ENCODE peak calls at places on chromosomes 3 and 15, in ten cellular contexts. J, H, C, P, F, X, N, W, Z and I are unnamed samples.

GRCh38 chr15:63210151-63211051 is 21.0 kb downstream of the RAB8B start:
- DNase-seq in J (peak), H (no peak), C (no peak), P (no peak), F (no peak), X (no peak), N (no peak), W (no peak), Z (no peak), I (no peak)

GRCh38 chr3:110243081-110243480 is 828.5 kb upstream of the NECTIN3 start:
- DNase-seq in J (peak), H (no peak), C (no peak), P (no peak), F (no peak), X (no peak), N (no peak), W (no peak), Z (peak), I (no peak)

GRCh38 chr3:135456182-135456790 is 509.2 kb upstream of the PPP2R3A start:
- DNase-seq in J (no peak), H (no peak), C (peak), P (no peak), F (no peak), X (no peak), N (no peak), W (no peak), Z (no peak), I (no peak)

GRCh38 chr15:90637693-90638092 is 79.5 kb upstream of the BLM start:
- DNase-seq in J (no peak), H (no peak), C (no peak), P (no peak), F (no peak), X (no peak), N (no peak), W (no peak), Z (no peak), I (no peak)

GRCh38 chr3:141659821-141660597 is 78.1 kb upstream of the RNF7 start:
- DNase-seq in J (peak), H (peak), C (peak), P (peak), F (peak), X (no peak), N (peak), W (peak), Z (peak), I (no peak)

GRCh38 chr3:111338059-111338698 is 203.8 kb upstream of the CD96 start:
- DNase-seq in J (peak), H (no peak), C (peak), P (peak), F (peak), X (peak), N (no peak), W (no peak), Z (peak), I (no peak)

GRCh38 chr3:148930785-148931184 is 60.6 kb upstream of the GYG1 start:
- DNase-seq in J (no peak), H (no peak), C (no peak), P (no peak), F (no peak), X (no peak), N (no peak), W (no peak), Z (peak), I (no peak)

GRCh38 chr15:31367021-31367729 is 40.5 kb downstream of the KLF13 start:
- DNase-seq in J (no peak), H (no peak), C (no peak), P (no peak), F (peak), X (no peak), N (peak), W (no peak), Z (no peak), I (no peak)

GRCh38 chr3:101852315-101852714 is 3.0 kb downstream of the NFKBIZ start:
- DNase-seq in J (no peak), H (no peak), C (no peak), P (no peak), F (no peak), X (no peak), N (no peak), W (no peak), Z (no peak), I (no peak)

GRCh38 chr3:79167651-79168416 is 600.0 kb downstream of the ROBO1 start:
- DNase-seq in J (peak), H (no peak), C (no peak), P (no peak), F (peak), X (no peak), N (no peak), W (no peak), Z (peak), I (no peak)

GRCh38 chr15:52143862-52144261 is 31.3 kb upstream of the BCL2L10 start:
- DNase-seq in J (peak), H (no peak), C (no peak), P (no peak), F (no peak), X (no peak), N (no peak), W (no peak), Z (peak), I (no peak)

GRCh38 chr3:56154297-56154696 is 314.0 kb downstream of the ERC2 start:
- DNase-seq in J (peak), H (no peak), C (no peak), P (no peak), F (no peak), X (no peak), N (no peak), W (no peak), Z (peak), I (no peak)

GRCh38 chr15:27827336-27827735 is 271.8 kb downstream of the OCA2 start:
- DNase-seq in J (no peak), H (no peak), C (no peak), P (no peak), F (no peak), X (no peak), N (no peak), W (no peak), Z (peak), I (no peak)

GRCh38 chr3:134611516-134611915 is 39.3 kb downstream of the KY start:
- DNase-seq in J (no peak), H (no peak), C (no peak), P (no peak), F (no peak), X (no peak), N (no peak), W (no peak), Z (no peak), I (no peak)

GRCh38 chr3:18891641-18892040 is 256.7 kb upstream of the KCNH8 start:
- DNase-seq in J (no peak), H (no peak), C (no peak), P (no peak), F (no peak), X (no peak), N (no peak), W (no peak), Z (no peak), I (no peak)

GRCh38 chr3:83523470-83524073 is 1435.2 kb upstream of the CADM2 start:
- DNase-seq in J (peak), H (no peak), C (peak), P (peak), F (peak), X (no peak), N (no peak), W (no peak), Z (peak), I (no peak)

GRCh38 chr3:101873619-101874018 is 24.3 kb downstream of the NFKBIZ start:
- DNase-seq in J (peak), H (no peak), C (no peak), P (no peak), F (no peak), X (no peak), N (no peak), W (no peak), Z (peak), I (no peak)

GRCh38 chr3:134567605-134568004 is 81.7 kb downstream of the CEP63 start:
- DNase-seq in J (no peak), H (no peak), C (no peak), P (no peak), F (no peak), X (no peak), N (no peak), W (no peak), Z (no peak), I (no peak)

GRCh38 chr15:44810237-44810636 is 73.9 kb downstream of the TRIM69 start:
- DNase-seq in J (no peak), H (no peak), C (no peak), P (no peak), F (no peak), X (no peak), N (no peak), W (no peak), Z (no peak), I (no peak)

GRCh38 chr3:12049675-12050074 is 45.5 kb downstream of the SYN2 start:
- DNase-seq in J (peak), H (no peak), C (no peak), P (no peak), F (no peak), X (no peak), N (no peak), W (no peak), Z (peak), I (no peak)

GRCh38 chr3:66335671-66336070 is 114.9 kb downstream of the SLC25A26 start:
- DNase-seq in J (no peak), H (no peak), C (no peak), P (no peak), F (no peak), X (no peak), N (no peak), W (no peak), Z (no peak), I (no peak)

GRCh38 chr3:25441234-25441856 is 13.3 kb downstream of the RARB start:
- DNase-seq in J (no peak), H (no peak), C (peak), P (peak), F (no peak), X (peak), N (no peak), W (no peak), Z (no peak), I (no peak)

GRCh38 chr15:68725736-68726135 is 95.0 kb downstream of the ANP32A start:
- DNase-seq in J (peak), H (peak), C (no peak), P (no peak), F (peak), X (no peak), N (peak), W (peak), Z (no peak), I (no peak)

GRCh38 chr3:38111696-38112377 is 25.1 kb downstream of the ACAA1 start:
- DNase-seq in J (no peak), H (peak), C (no peak), P (no peak), F (no peak), X (no peak), N (peak), W (no peak), Z (no peak), I (peak)

GRCh38 chr3:57544181-57545125 is at the start of gene DNAH12:
- DNase-seq in J (no peak), H (no peak), C (peak), P (peak), F (peak), X (no peak), N (no peak), W (peak), Z (peak), I (no peak)

GRCh38 chr3:29533992-29534391 is 253.1 kb downstream of the RBMS3 start:
- DNase-seq in J (no peak), H (no peak), C (no peak), P (no peak), F (no peak), X (no peak), N (no peak), W (no peak), Z (no peak), I (no peak)

GRCh38 chr3:132652640-132653270 is 6.9 kb downstream of the ACAD11 start:
- DNase-seq in J (peak), H (no peak), C (no peak), P (no peak), F (no peak), X (no peak), N (no peak), W (no peak), Z (no peak), I (no peak)

GRCh38 chr3:113261996-113262665 is 50.8 kb downstream of the BOC start:
- DNase-seq in J (peak), H (no peak), C (no peak), P (no peak), F (peak), X (no peak), N (peak), W (no peak), Z (peak), I (no peak)

GRCh38 chr3:23320586-23321570 is 117.8 kb downstream of the UBE2E2 start:
- DNase-seq in J (no peak), H (no peak), C (no peak), P (no peak), F (no peak), X (no peak), N (no peak), W (no peak), Z (no peak), I (no peak)

GRCh38 chr3:128178782-128179473 is 25.6 kb downstream of the EEFSEC start:
- DNase-seq in J (peak), H (no peak), C (no peak), P (no peak), F (no peak), X (no peak), N (no peak), W (no peak), Z (no peak), I (no peak)

GRCh38 chr3:97291901-97292300 is 472.7 kb upstream of the ARL6 start:
- DNase-seq in J (no peak), H (no peak), C (no peak), P (no peak), F (no peak), X (no peak), N (no peak), W (no peak), Z (no peak), I (no peak)

GRCh38 chr3:139173372-139174108 is 128.8 kb upstream of the PRR23C start:
- DNase-seq in J (peak), H (no peak), C (no peak), P (peak), F (peak), X (no peak), N (no peak), W (no peak), Z (peak), I (no peak)

GRCh38 chr15:55799287-55800212 is 56.6 kb upstream of the PRTG start:
- DNase-seq in J (peak), H (no peak), C (peak), P (peak), F (peak), X (peak), N (no peak), W (no peak), Z (peak), I (no peak)
- TF ChIP-seq CTCF in J (peak), H (peak), C (peak), P (peak), F (no peak), X (peak), N (no peak), W (peak), Z (peak), I (no peak)

GRCh38 chr3:44321335-44321734 is 17.2 kb upstream of the TCAIM start:
- DNase-seq in J (no peak), H (no peak), C (no peak), P (no peak), F (peak), X (no peak), N (no peak), W (no peak), Z (no peak), I (no peak)

GRCh38 chr3:44326035-44326434 is 12.5 kb upstream of the TCAIM start:
- DNase-seq in J (peak), H (no peak), C (no peak), P (no peak), F (no peak), X (no peak), N (no peak), W (no peak), Z (peak), I (no peak)

GRCh38 chr3:44326515-44326914 is 12.1 kb upstream of the TCAIM start:
- DNase-seq in J (no peak), H (no peak), C (no peak), P (no peak), F (no peak), X (no peak), N (no peak), W (no peak), Z (no peak), I (no peak)

GRCh38 chr3:44318929-44319328 is 19.6 kb upstream of the TCAIM start:
- DNase-seq in J (no peak), H (no peak), C (peak), P (no peak), F (no peak), X (peak), N (no peak), W (no peak), Z (no peak), I (no peak)

GRCh38 chr3:44323341-44323955 is 15.1 kb upstream of the TCAIM start:
- DNase-seq in J (peak), H (no peak), C (peak), P (peak), F (peak), X (peak), N (peak), W (peak), Z (peak), I (no peak)
- TF ChIP-seq CTCF in J (peak), H (peak), C (peak), P (peak), F (peak), X (peak), N (peak), W (peak), Z (peak), I (peak)

GRCh38 chr15:32652178-32652577 is 10.7 kb downstream of the SCG5 start:
- DNase-seq in J (no peak), H (no peak), C (no peak), P (no peak), F (no peak), X (no peak), N (no peak), W (no peak), Z (no peak), I (no peak)

GRCh38 chr15:32651229-32651837 is 9.8 kb downstream of the SCG5 start:
- DNase-seq in J (peak), H (no peak), C (peak), P (peak), F (peak), X (peak), N (no peak), W (no peak), Z (peak), I (no peak)

GRCh38 chr15:32643907-32644445 is 2.5 kb downstream of the SCG5 start:
- DNase-seq in J (no peak), H (no peak), C (no peak), P (no peak), F (no peak), X (no peak), N (no peak), W (no peak), Z (no peak), I (no peak)

GRCh38 chr15:32646304-32646703 is 4.8 kb downstream of the SCG5 start:
- DNase-seq in J (no peak), H (no peak), C (no peak), P (no peak), F (no peak), X (no peak), N (no peak), W (no peak), Z (no peak), I (no peak)

GRCh38 chr15:32649336-32649735 is 7.8 kb downstream of the SCG5 start:
- DNase-seq in J (no peak), H (no peak), C (no peak), P (no peak), F (peak), X (no peak), N (no peak), W (no peak), Z (peak), I (no peak)
- TF ChIP-seq CTCF in J (peak), H (no peak), C (no peak), P (no peak), F (peak), X (peak), N (no peak), W (no peak), Z (peak), I (no peak)

DNA sequence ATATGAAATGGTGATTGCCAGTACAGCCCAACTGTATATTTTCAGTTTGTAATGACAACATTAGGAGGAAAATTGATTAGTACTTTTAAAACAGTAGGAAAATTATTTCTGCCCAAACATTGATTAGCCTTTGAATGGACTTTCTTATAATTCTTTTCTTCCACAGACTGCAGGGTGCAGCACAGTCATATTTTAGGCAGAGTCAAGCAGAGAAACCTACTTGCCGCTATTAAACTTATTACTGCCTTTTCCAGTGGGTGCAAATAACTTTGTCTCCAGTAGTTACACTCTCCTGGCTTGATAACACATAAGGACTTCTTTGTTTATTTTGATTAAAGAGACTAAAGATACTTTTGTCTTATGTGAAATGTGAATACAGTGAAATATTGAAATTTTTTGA is 85.4 kb downstream of the PPM1L start:
- DNase-seq in J (no peak), H (no peak), C (no peak), P (no peak), F (no peak), X (no peak), N (no peak), W (no peak), Z (no peak), I (no peak)
- TF ChIP-seq CTCF in J (no peak), H (no peak), C (no peak), P (no peak), F (no peak), X (no peak), N (no peak), W (no peak), Z (no peak), I (no peak)

GRCh38 chr3:42600958-42601675 is 631 bp downstream of the NKTR start:
- DNase-seq in J (peak), H (peak), C (peak), P (peak), F (peak), X (no peak), N (peak), W (peak), Z (peak), I (peak)
- TF ChIP-seq CTCF in J (peak), H (no peak), C (no peak), P (no peak), F (no peak), X (no peak), N (peak), W (peak), Z (no peak), I (no peak)

GRCh38 chr3:8767181-8767666 is 2.2 kb downstream of the OXTR start:
- DNase-seq in J (no peak), H (no peak), C (no peak), P (no peak), F (no peak), X (no peak), N (no peak), W (no peak), Z (no peak), I (no peak)

GRCh38 chr3:8766148-8766547 is 3.3 kb downstream of the OXTR start:
- DNase-seq in J (no peak), H (no peak), C (no peak), P (no peak), F (no peak), X (no peak), N (no peak), W (no peak), Z (no peak), I (no peak)

GRCh38 chr3:8768364-8769087 is 887 bp downstream of the OXTR start:
- DNase-seq in J (peak), H (no peak), C (peak), P (no peak), F (no peak), X (no peak), N (no peak), W (no peak), Z (no peak), I (no peak)

GRCh38 chr3:8767667-8768363 is 1.6 kb downstream of the OXTR start:
- DNase-seq in J (no peak), H (no peak), C (peak), P (peak), F (peak), X (no peak), N (no peak), W (peak), Z (no peak), I (no peak)

GRCh38 chr3:8769088-8769822 is at the start of gene OXTR:
- DNase-seq in J (peak), H (peak), C (peak), P (peak), F (peak), X (no peak), N (no peak), W (peak), Z (peak), I (no peak)
- TF ChIP-seq CTCF in J (peak), H (peak), C (peak), P (peak), F (peak), X (peak), N (peak), W (peak), Z (peak), I (peak)